ENCODE peak calls at places on chromosomes 13 and 19, in seven cellular contexts. J, K, D, L, C, B and T are unnamed samples.

GRCh38 chr19:55391191-55391670 is 5.5 kb downstream of the RPL28 start:
- DNase-seq in J (no peak), K (no peak), D (no peak), L (no peak), C (no peak), B (no peak), T (no peak)

GRCh38 chr13:114286808-114287207 is 5.4 kb downstream of the UPF3A start:
- DNase-seq in J (peak), K (no peak), D (no peak), L (no peak), C (no peak), B (no peak), T (no peak)

GRCh38 chr19:10567696-10568443 is 909 bp downstream of the CDKN2D start:
- DNase-seq in J (peak), K (no peak), D (no peak), L (peak), C (no peak), B (peak), T (peak)

GRCh38 chr13:93535256-93535655 is 308.6 kb downstream of the GPC6 start:
- DNase-seq in J (no peak), K (no peak), D (no peak), L (no peak), C (no peak), B (peak), T (no peak)

GRCh38 chr19:50311723-50312635 is 17.2 kb downstream of the KCNC3 start:
- DNase-seq in J (peak), K (no peak), D (no peak), L (no peak), C (no peak), B (peak), T (no peak)

GRCh38 chr13:94641432-94641941 is 39.8 kb downstream of the GPR180 start:
- DNase-seq in J (no peak), K (no peak), D (no peak), L (no peak), C (peak), B (no peak), T (no peak)

GRCh38 chr19:30865481-30865880 is 483.8 kb downstream of the TSHZ3 start:
- DNase-seq in J (no peak), K (peak), D (no peak), L (no peak), C (no peak), B (no peak), T (no peak)

GRCh38 chr19:5960005-5961001 is 17.6 kb downstream of the RANBP3 start:
- DNase-seq in J (no peak), K (no peak), D (no peak), L (no peak), C (no peak), B (no peak), T (no peak)

GRCh38 chr13:27920677-27921420 is 1.0 kb downstream of the PDX1 start:
- DNase-seq in J (peak), K (no peak), D (no peak), L (no peak), C (no peak), B (no peak), T (no peak)

GRCh38 chr13:100131863-100132574 is 43.1 kb downstream of the PCCA start:
- DNase-seq in J (peak), K (no peak), D (no peak), L (no peak), C (peak), B (peak), T (no peak)

GRCh38 chr19:1421218-1421957 is 14.0 kb downstream of the DAZAP1 start:
- DNase-seq in J (no peak), K (no peak), D (no peak), L (no peak), C (no peak), B (no peak), T (no peak)

GRCh38 chr13:68927387-68928026 is 1180.1 kb upstream of the ATXN8OS start:
- DNase-seq in J (peak), K (no peak), D (no peak), L (no peak), C (peak), B (peak), T (no peak)

GRCh38 chr13:76610819-76611415 is 275.3 kb downstream of the KCTD12 start:
- DNase-seq in J (no peak), K (no peak), D (no peak), L (no peak), C (no peak), B (no peak), T (no peak)

GRCh38 chr13:101265934-101266333 is 150.4 kb downstream of the NALCN start:
- DNase-seq in J (no peak), K (no peak), D (no peak), L (no peak), C (no peak), B (peak), T (no peak)

GRCh38 chr13:65959305-65959704 is 1270.8 kb downstream of the PCDH9 start:
- DNase-seq in J (no peak), K (no peak), D (no peak), L (no peak), C (no peak), B (no peak), T (no peak)

GRCh38 chr19:41646589-41647204 is 19.8 kb upstream of the CEACAM4 start:
- DNase-seq in J (no peak), K (no peak), D (no peak), L (peak), C (no peak), B (no peak), T (no peak)

GRCh38 chr19:3687774-3688706 is 12.2 kb downstream of the PIP5K1C start:
- DNase-seq in J (peak), K (no peak), D (peak), L (peak), C (no peak), B (no peak), T (peak)

GRCh38 chr13:75959861-75960481 is 323.8 kb downstream of the LMO7 start:
- DNase-seq in J (no peak), K (no peak), D (no peak), L (no peak), C (no peak), B (no peak), T (no peak)

GRCh38 chr19:38527466-38528136 is 90.2 kb downstream of the MAP4K1 start:
- DNase-seq in J (peak), K (no peak), D (no peak), L (no peak), C (no peak), B (no peak), T (no peak)

GRCh38 chr19:1384085-1384462 is 367 bp downstream of the NDUFS7 start:
- DNase-seq in J (no peak), K (no peak), D (no peak), L (no peak), C (no peak), B (no peak), T (no peak)

GRCh38 chr13:94921181-94921580 is 208.8 kb upstream of the SOX21 start:
- DNase-seq in J (no peak), K (no peak), D (no peak), L (no peak), C (no peak), B (no peak), T (no peak)

GRCh38 chr19:29626386-29626785 is 20.3 kb downstream of the POP4 start:
- DNase-seq in J (no peak), K (no peak), D (no peak), L (no peak), C (no peak), B (no peak), T (no peak)

GRCh38 chr13:109858319-109858718 is 71.9 kb upstream of the IRS2 start:
- DNase-seq in J (no peak), K (no peak), D (peak), L (no peak), C (no peak), B (no peak), T (no peak)

GRCh38 chr19:46954502-46955004 is 65.1 kb upstream of the NPAS1 start:
- DNase-seq in J (no peak), K (no peak), D (no peak), L (peak), C (no peak), B (no peak), T (no peak)

GRCh38 chr13:94329754-94330551 is 149.5 kb downstream of the DCT start:
- DNase-seq in J (no peak), K (peak), D (no peak), L (no peak), C (peak), B (peak), T (no peak)

GRCh38 chr13:34617684-34618083 is 324.4 kb upstream of the NBEA start:
- DNase-seq in J (peak), K (no peak), D (no peak), L (no peak), C (no peak), B (no peak), T (no peak)

GRCh38 chr19:33310606-33311325 is 8.4 kb upstream of the CEBPA start:
- DNase-seq in J (no peak), K (no peak), D (peak), L (no peak), C (no peak), B (no peak), T (peak)

GRCh38 chr13:113990321-113990837 is 16.5 kb upstream of the C13orf46 start:
- DNase-seq in J (no peak), K (peak), D (peak), L (no peak), C (no peak), B (no peak), T (no peak)